ENCODE peak calls at places on chromosomes 16 and 17, in eight cellular contexts. I is EL, F is RWPE1, E is A172, X is neural crest cell, M is tibial artery, Y is GM20000, Z is left ventricle myocardium inferior. Q is an unnamed sample.

GRCh38 chr16:29862383-29862883 is 593 bp downstream of the CDIPT start:
- DNase-seq in I (peak; percentile 28), F (peak; percentile 13), E (peak; percentile 30), X (no peak), M (no peak), Y (no peak), Z (peak; percentile 24), Q (no peak)

GRCh38 chr17:76702941-76703637 is 7.7 kb downstream of the MXRA7 start:
- DNase-seq in I (no peak), F (no peak), E (no peak), X (no peak), M (no peak), Y (no peak), Z (no peak), Q (no peak)

GRCh38 chr16:57647136-57647875 is 18.9 kb downstream of the ADGRG1 start:
- DNase-seq in I (peak; percentile 41), F (no peak), E (peak; percentile 53), X (no peak), M (no peak), Y (no peak), Z (no peak), Q (no peak)

GRCh38 chr17:41404024-41404651 is 6.7 kb upstream of the KRT31 start:
- DNase-seq in I (peak; percentile 99), F (peak; percentile 94), E (peak; percentile 99), X (no peak), M (no peak), Y (no peak), Z (no peak), Q (no peak)

GRCh38 chr17:511001-511690 is 158.5 kb upstream of the RPH3AL start:
- DNase-seq in I (peak; percentile 90), F (no peak), E (peak; percentile 40), X (no peak), M (peak; percentile 44), Y (no peak), Z (no peak), Q (no peak)

GRCh38 chr17:73907601-73907910 is 263.3 kb upstream of the SDK2 start:
- DNase-seq in I (no peak), F (no peak), E (no peak), X (no peak), M (no peak), Y (no peak), Z (no peak), Q (no peak)

GRCh38 chr17:1365445-1366039 is 34.5 kb downstream of the YWHAE start:
- DNase-seq in I (peak; percentile 81), F (peak; percentile 59), E (peak; percentile 72), X (peak; percentile 35), M (peak; percentile 33), Y (peak; percentile 74), Z (no peak), Q (peak; percentile 77)

GRCh38 chr17:19728114-19728495 is 11.7 kb upstream of the SLC47A2 start:
- DNase-seq in I (peak; percentile 57), F (peak; percentile 58), E (no peak), X (no peak), M (peak; percentile 90), Y (no peak), Z (peak; percentile 88), Q (no peak)

GRCh38 chr17:79696159-79696982 is 34.4 kb upstream of the ENPP7 start:
- DNase-seq in I (no peak), F (no peak), E (no peak), X (no peak), M (no peak), Y (no peak), Z (no peak), Q (no peak)

GRCh38 chr16:85366031-85366763 is 246.9 kb upstream of the GSE1 start:
- DNase-seq in I (no peak), F (no peak), E (no peak), X (no peak), M (no peak), Y (no peak), Z (no peak), Q (no peak)

GRCh38 chr17:58004060-58004459 is 3.0 kb downstream of the SRSF1 start:
- DNase-seq in I (no peak), F (no peak), E (no peak), X (no peak), M (no peak), Y (no peak), Z (no peak), Q (no peak)

GRCh38 chr16:4209657-4210056 is 32.2 kb downstream of the SRL start:
- DNase-seq in I (no peak), F (no peak), E (no peak), X (no peak), M (no peak), Y (no peak), Z (no peak), Q (no peak)

GRCh38 chr17:73911726-73912359 is 267.6 kb upstream of the SDK2 start:
- DNase-seq in I (no peak), F (no peak), E (peak; percentile 8), X (no peak), M (no peak), Y (no peak), Z (no peak), Q (no peak)

GRCh38 chr16:75244225-75244792 is 7.1 kb downstream of the BCAR1 start:
- DNase-seq in I (peak; percentile 86), F (no peak), E (peak; percentile 89), X (no peak), M (peak; percentile 82), Y (no peak), Z (no peak), Q (no peak)

GRCh38 chr17:66975614-66976378 is 11.3 kb downstream of the CACNG4 start:
- DNase-seq in I (no peak), F (peak; percentile 71), E (peak; percentile 49), X (no peak), M (no peak), Y (peak; percentile 47), Z (peak; percentile 39), Q (no peak)

GRCh38 chr16:66036775-66037715 is 329.4 kb upstream of the CDH5 start:
- DNase-seq in I (no peak), F (no peak), E (no peak), X (no peak), M (peak; percentile 76), Y (no peak), Z (no peak), Q (no peak)

GRCh38 chr17:14069251-14069981 is at the start of gene COX10:
- DNase-seq in I (peak; percentile 89), F (peak; percentile 82), E (peak; percentile 86), X (peak; percentile 81), M (peak; percentile 82), Y (peak; percentile 83), Z (peak; percentile 89), Q (peak; percentile 76)

GRCh38 chr16:17949713-17950112 is 386.8 kb downstream of the NPIPA8 start:
- DNase-seq in I (no peak), F (no peak), E (no peak), X (no peak), M (no peak), Y (no peak), Z (no peak), Q (no peak)

Q was measured in naive thymus-derived CD4-positive, alpha-beta T cell.